ENCODE peak calls at places on chromosomes 6 and 20, in five cellular contexts. L is CD8-positive, alpha-beta T cell; D is thoracic aorta; V is upper lobe of right lung; Y is left ventricle myocardium inferior. B is an unnamed sample.

GRCh38 chr20:62709537-62709905 is 885 bp downstream of the NTSR1 start:
- DNase-seq in L (no peak), D (no peak), V (no peak), Y (no peak), B (no peak)

GRCh38 chr6:47044418-47044817 is 2.3 kb upstream of the ADGRF1 start:
- DNase-seq in L (no peak), D (no peak), V (no peak), Y (no peak), B (no peak)

GRCh38 chr6:26243742-26244141 is 121.3 kb upstream of the BTN3A2 start:
- DNase-seq in L (no peak), D (no peak), V (no peak), Y (no peak), B (no peak)

GRCh38 chr6:17115251-17116089 is 13.6 kb downstream of the STMND1 start:
- DNase-seq in L (no peak), D (no peak), V (no peak), Y (no peak), B (no peak)

GRCh38 chr6:57324538-57324937 is 7.1 kb downstream of the PRIM2 start:
- DNase-seq in L (no peak), D (no peak), V (no peak), Y (no peak), B (no peak)

GRCh38 chr6:167934426-167934864 is 63.0 kb upstream of the KIF25 start:
- DNase-seq in L (no peak), D (no peak), V (no peak), Y (no peak), B (no peak)

GRCh38 chr6:150273457-150274309 is 95.1 kb upstream of the IYD start:
- DNase-seq in L (no peak), D (no peak), V (no peak), Y (no peak), B (no peak)

GRCh38 chr20:34792687-34793363 is 32.6 kb downstream of the NCOA6 start:
- DNase-seq in L (no peak), D (no peak), V (no peak), Y (no peak), B (no peak)

GRCh38 chr6:152634773-152635172 is 2.4 kb downstream of the SYNE1 start:
- DNase-seq in L (peak; percentile 20), D (no peak), V (peak; percentile 56), Y (no peak), B (no peak)

GRCh38 chr6:147400968-147401367 is 107.5 kb upstream of the SAMD5 start:
- DNase-seq in L (no peak), D (no peak), V (no peak), Y (no peak), B (no peak)

GRCh38 chr6:25381077-25381476 is 101.9 kb downstream of the CARMIL1 start:
- DNase-seq in L (no peak), D (no peak), V (no peak), Y (no peak), B (no peak)

GRCh38 chr6:150322452-150322851 is 46.4 kb upstream of the IYD start:
- DNase-seq in L (no peak), D (no peak), V (no peak), Y (no peak), B (no peak)

GRCh38 chr20:10219452-10219791 is 792 bp downstream of the SNAP25 start:
- DNase-seq in L (peak; percentile 44), D (peak; percentile 16), V (peak; percentile 84), Y (peak; percentile 70), B (peak; percentile 83)

GRCh38 chr6:51098801-51099200 is 280.1 kb downstream of the TFAP2B start:
- DNase-seq in L (no peak), D (no peak), V (no peak), Y (no peak), B (no peak)

GRCh38 chr6:22925304-22925835 is 356.0 kb downstream of the HDGFL1 start:
- DNase-seq in L (no peak), D (no peak), V (no peak), Y (no peak), B (no peak)

GRCh38 chr20:38157635-38158495 is 7.2 kb downstream of the TGM2 start:
- DNase-seq in L (no peak), D (no peak), V (no peak), Y (peak; percentile 35), B (no peak)

GRCh38 chr20:46695888-46696287 is 6.6 kb upstream of the TP53RK start:
- DNase-seq in L (no peak), D (no peak), V (no peak), Y (no peak), B (no peak)

GRCh38 chr20:4713401-4713800 is 8.3 kb upstream of the PRND start:
- DNase-seq in L (no peak), D (no peak), V (no peak), Y (no peak), B (no peak)

GRCh38 chr6:159483259-159483658 is 209.8 kb downstream of the SOD2 start:
- DNase-seq in L (no peak), D (no peak), V (no peak), Y (no peak), B (no peak)

GRCh38 chr6:39100358-39100757 is 14.6 kb downstream of the SAYSD1 start:
- DNase-seq in L (no peak), D (no peak), V (no peak), Y (no peak), B (no peak)

GRCh38 chr6:159074120-159074684 is 29.4 kb upstream of the TAGAP start:
- DNase-seq in L (no peak), D (no peak), V (no peak), Y (no peak), B (no peak)

GRCh38 chr6:62009445-62009844 is 276.6 kb downstream of the KHDRBS2 start:
- DNase-seq in L (no peak), D (no peak), V (peak; percentile 33), Y (no peak), B (no peak)

GRCh38 chr6:67331304-67331703 is 1303.8 kb upstream of the ADGRB3 start:
- DNase-seq in L (no peak), D (no peak), V (no peak), Y (no peak), B (no peak)

GRCh38 chr20:46770330-46771194 is 61.1 kb downstream of the SLC2A10 start:
- DNase-seq in L (no peak), D (no peak), V (no peak), Y (no peak), B (no peak)

GRCh38 chr20:59153355-59153681 is 10.3 kb upstream of the ZNF831 start:
- DNase-seq in L (no peak), D (no peak), V (peak; percentile 77), Y (peak; percentile 57), B (peak; percentile 85)

GRCh38 chr6:108497883-108498282 is 62.8 kb upstream of the FOXO3 start:
- DNase-seq in L (no peak), D (no peak), V (no peak), Y (no peak), B (no peak)

GRCh38 chr20:31551581-31552081 is 37.4 kb downstream of the HM13 start:
- DNase-seq in L (no peak), D (no peak), V (no peak), Y (no peak), B (peak; percentile 74)

GRCh38 chr6:87540541-87540940 is 49.2 kb downstream of the RARS2 start:
- DNase-seq in L (no peak), D (no peak), V (no peak), Y (no peak), B (no peak)

GRCh38 chr6:125192610-125192930 is 39.0 kb downstream of the TPD52L1 start:
- DNase-seq in L (no peak), D (no peak), V (no peak), Y (no peak), B (no peak)
- TF ChIP-seq CTCF in L (peak; percentile 31), D (peak; percentile 3), V (no peak), Y (peak; percentile 7), B (no peak)

GRCh38 chr6:11462742-11463414 is 74.7 kb upstream of the TMEM170B start:
- DNase-seq in L (no peak), D (no peak), V (no peak), Y (no peak), B (no peak)

GRCh38 chr6:11460001-11460668 is 77.4 kb upstream of the TMEM170B start:
- DNase-seq in L (no peak), D (no peak), V (no peak), Y (no peak), B (no peak)

GRCh38 chr6:11460837-11461661 is 76.5 kb upstream of the TMEM170B start:
- DNase-seq in L (no peak), D (no peak), V (no peak), Y (no peak), B (no peak)

GRCh38 chr6:11458509-11458908 is 79.0 kb upstream of the TMEM170B start:
- DNase-seq in L (no peak), D (no peak), V (no peak), Y (no peak), B (no peak)

GRCh38 chr6:11459002-11459658 is 78.4 kb upstream of the TMEM170B start:
- DNase-seq in L (no peak), D (no peak), V (no peak), Y (no peak), B (no peak)
- H3K4me1 ChIP-seq in L (no peaks in the 10 kb centered on the region), D (peaks cover 7% of the 10 kb centered on the region), V (peaks cover 17% of the 10 kb centered on the region), Y (peaks cover 15% of the 10 kb centered on the region), B (no peaks in the 10 kb centered on the region)

GRCh38 chr6:33786736-33787135 is 2.2 kb downstream of the LEMD2 start:
- DNase-seq in L (no peak), D (no peak), V (no peak), Y (no peak), B (no peak)

GRCh38 chr6:33788694-33789549 is at the start of gene LEMD2:
- DNase-seq in L (peak; percentile 91), D (peak; percentile 76), V (peak; percentile 97), Y (peak; percentile 95), B (peak; percentile 94)

GRCh38 chr6:33785766-33786165 is 3.2 kb downstream of the LEMD2 start:
- DNase-seq in L (no peak), D (no peak), V (no peak), Y (no peak), B (no peak)

GRCh38 chr6:33787954-33788693 is 806 bp downstream of the LEMD2 start:
- DNase-seq in L (peak; percentile 49), D (no peak), V (peak; percentile 89), Y (peak; percentile 77), B (peak; percentile 84)

GRCh38 chr6:33787336-33787953 is 1.5 kb downstream of the LEMD2 start:
- DNase-seq in L (no peak), D (no peak), V (no peak), Y (no peak), B (no peak)
- H3K4me3 ChIP-seq in L (peak overlapping the region; percentile 90), D (peak overlapping the region; percentile 88), V (peak overlapping the region; percentile 85), Y (peak overlapping the region; percentile 94), B (peak overlapping the region; percentile 92)

DNA sequence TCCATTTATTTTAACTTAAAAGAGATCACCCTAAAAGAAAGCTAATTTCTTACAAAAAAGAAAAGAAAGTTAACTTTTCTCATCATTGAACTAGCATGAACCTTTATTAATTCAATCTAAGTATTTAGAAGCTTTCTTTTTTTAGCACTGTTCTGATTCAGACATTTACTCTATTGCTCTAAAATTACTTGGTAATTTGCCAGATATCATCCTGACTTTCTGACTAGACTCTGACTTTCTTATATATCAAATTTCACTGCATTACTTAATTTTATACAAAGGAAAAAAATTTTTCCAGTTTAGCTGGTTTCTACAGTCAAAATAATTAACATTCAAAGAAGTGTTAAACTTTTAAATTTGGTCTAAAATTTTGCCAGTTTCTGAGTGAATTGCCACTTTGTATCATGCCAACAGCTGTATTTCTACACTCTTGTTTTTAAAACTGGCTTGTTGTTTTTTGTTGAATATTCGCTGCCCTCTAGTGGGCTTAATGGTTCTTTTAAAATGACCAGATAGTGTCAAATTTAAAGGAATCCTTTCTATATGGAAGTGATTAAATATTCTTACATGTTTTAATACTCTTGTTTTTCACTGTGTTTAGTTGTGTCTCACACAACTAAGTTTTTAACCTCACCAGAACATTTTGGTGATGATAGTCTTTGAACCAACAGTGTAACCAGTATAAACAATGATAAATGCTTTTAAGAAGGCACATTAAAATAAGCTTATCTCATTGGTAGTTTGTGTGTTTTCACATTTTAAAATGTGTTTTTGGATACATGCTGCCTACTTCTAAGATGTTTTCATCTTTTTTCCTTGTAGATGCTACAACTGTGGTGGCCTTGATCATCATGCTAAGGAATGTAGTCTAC is 102.0 kb downstream of the POPDC3 start:
- DNase-seq in L (no peak), D (no peak), V (no peak), Y (no peak), B (no peak)
- TF ChIP-seq CTCF in L (no peak), D (peak; percentile 13), V (peak; percentile 56), Y (peak; percentile 59), B (peak; percentile 57)

B was measured in right lobe of liver.